ENCODE peak calls at places on chromosomes 3 and 15, in eight cellular contexts. G, U, E, W, X, H, F and B are unnamed samples. For H3K4me1, the result is how much of the 10 kb centered on the place peaks cover.

GRCh38 chr3:58101499-58102370 is 93.5 kb downstream of the FLNB start:
- DNase-seq in G (no peak), U (no peak), E (peak), W (no peak), X (no peak), H (no peak), F (no peak), B (no peak)

GRCh38 chr15:91860498-91860897 is 7.0 kb downstream of the SLCO3A1 start:
- DNase-seq in G (no peak), U (no peak), E (no peak), W (no peak), X (no peak), H (no peak), F (no peak), B (no peak)

GRCh38 chr3:138625707-138626365 is 17.3 kb downstream of the FAIM start:
- DNase-seq in G (peak), U (peak), E (no peak), W (no peak), X (no peak), H (no peak), F (no peak), B (no peak)

GRCh38 chr15:74383695-74384565 is 16.5 kb upstream of the CYP11A1 start:
- DNase-seq in G (peak), U (peak), E (no peak), W (no peak), X (no peak), H (no peak), F (no peak), B (peak)

GRCh38 chr3:139364549-139364948 is 20.7 kb downstream of the MRPS22 start:
- DNase-seq in G (no peak), U (no peak), E (no peak), W (no peak), X (no peak), H (no peak), F (no peak), B (no peak)

GRCh38 chr3:154018100-154018696 is 103.0 kb upstream of the ARHGEF26 start:
- DNase-seq in G (peak), U (peak), E (no peak), W (peak), X (no peak), H (no peak), F (peak), B (peak)

GRCh38 chr3:185365281-185366211 is 2.6 kb downstream of the MAP3K13 start:
- DNase-seq in G (no peak), U (no peak), E (no peak), W (no peak), X (peak), H (no peak), F (peak), B (no peak)

GRCh38 chr3:137978328-137978727 is 31.6 kb upstream of the CLDN18 start:
- DNase-seq in G (no peak), U (no peak), E (no peak), W (no peak), X (no peak), H (no peak), F (no peak), B (no peak)

GRCh38 chr3:185823280-185824044 is 1.4 kb downstream of the IGF2BP2 start:
- DNase-seq in G (peak), U (peak), E (peak), W (no peak), X (peak), H (no peak), F (peak), B (no peak)

GRCh38 chr15:41263891-41264351 is 32.9 kb downstream of the CHP1 start:
- DNase-seq in G (peak), U (peak), E (no peak), W (peak), X (no peak), H (no peak), F (no peak), B (no peak)

GRCh38 chr3:10547413-10547812 is 42.0 kb upstream of the ATP2B2 start:
- DNase-seq in G (no peak), U (no peak), E (no peak), W (no peak), X (no peak), H (no peak), F (no peak), B (no peak)

GRCh38 chr15:66504563-66505429 is at the start of the genes RPL4 and ZWILCH:
- DNase-seq in G (peak), U (peak), E (peak), W (peak), X (peak), H (peak), F (peak), B (peak)

GRCh38 chr3:146889616-146890015 is 284.5 kb upstream of the PLSCR5 start:
- DNase-seq in G (no peak), U (no peak), E (no peak), W (no peak), X (no peak), H (no peak), F (no peak), B (no peak)

GRCh38 chr3:146895026-146895749 is 290.0 kb upstream of the PLSCR5 start:
- DNase-seq in G (peak), U (peak), E (no peak), W (no peak), X (no peak), H (no peak), F (no peak), B (no peak)

GRCh38 chr3:146896711-146897110 is 291.6 kb upstream of the PLSCR5 start:
- DNase-seq in G (no peak), U (no peak), E (no peak), W (no peak), X (no peak), H (no peak), F (no peak), B (no peak)

DNA sequence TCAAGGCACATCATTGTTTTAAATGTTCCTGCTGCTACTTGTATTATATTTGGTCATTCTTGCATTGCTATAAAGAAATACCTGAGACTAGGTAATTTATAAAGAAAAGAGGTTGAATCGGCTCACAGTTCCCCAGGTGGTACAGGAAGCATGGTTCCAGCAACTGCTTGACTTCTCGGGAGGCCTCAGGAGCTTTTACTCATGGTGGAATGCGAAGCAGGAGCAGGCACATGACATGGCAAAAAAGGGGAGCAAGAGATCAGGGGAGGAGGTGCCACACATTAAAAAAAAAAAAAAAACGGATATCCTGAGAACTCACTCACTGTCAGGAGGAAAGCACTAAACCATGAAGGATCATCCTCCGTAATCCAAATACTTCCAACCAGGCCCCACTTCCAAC is 286.9 kb upstream of the PLSCR5 start:
- DNase-seq in G (no peak), U (no peak), E (no peak), W (no peak), X (no peak), H (no peak), F (no peak), B (no peak)
- H3K4me1 ChIP-seq in G (under half), U (under half), E (under half), W (under half), X (under half), H (under half), F (under half), B (under half)

DNA sequence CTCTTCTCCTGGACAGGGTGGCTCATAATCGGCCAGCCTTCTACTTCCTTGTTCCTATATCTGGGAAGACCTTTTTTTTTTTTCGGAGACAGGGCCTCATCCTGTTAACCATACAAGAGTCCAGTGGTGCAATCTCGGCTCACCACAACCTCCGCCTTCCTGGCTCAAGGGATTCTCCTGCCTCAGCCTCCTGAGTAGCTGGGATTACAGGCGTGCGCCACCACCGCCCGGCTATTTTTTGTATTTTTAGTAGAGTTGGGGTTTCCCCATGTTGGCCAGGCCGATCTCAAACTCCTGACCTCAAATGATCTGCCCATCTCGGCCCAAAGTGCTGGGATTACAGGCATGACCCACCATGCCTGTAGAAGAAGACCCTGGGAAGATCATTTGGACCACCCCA is 4.5 kb downstream of the PLEKHO2 start:
- DNase-seq in G (no peak), U (no peak), E (peak), W (no peak), X (no peak), H (no peak), F (no peak), B (no peak)
- H3K27ac ChIP-seq in G (peak), U (no peak), E (peak), W (no peak), X (peak), H (peak), F (no peak), B (no peak)

DNA sequence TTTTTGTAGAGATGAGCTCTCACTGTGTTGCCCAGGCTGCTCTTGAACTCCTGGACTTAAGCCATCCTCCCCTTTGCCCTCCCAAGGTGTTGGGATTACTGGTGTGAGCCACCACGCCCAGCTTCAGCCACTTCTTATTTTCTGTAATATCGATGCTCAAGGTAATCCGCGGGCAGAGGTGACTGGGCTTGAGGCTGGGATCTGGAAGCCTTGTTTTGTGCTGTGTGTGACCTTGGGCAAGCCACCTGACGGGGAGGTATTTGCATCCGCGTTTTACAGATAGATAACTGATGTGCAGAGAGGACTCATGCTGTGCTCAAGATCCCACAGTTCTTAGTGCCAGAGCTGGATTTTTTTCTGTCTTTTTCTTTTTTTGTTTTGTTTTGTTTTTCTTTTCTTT is 27.8 kb upstream of the SEMA4B start:
- DNase-seq in G (no peak), U (no peak), E (no peak), W (no peak), X (no peak), H (no peak), F (peak), B (no peak)
- H3K4me3 ChIP-seq in G (no peak), U (no peak), E (no peak), W (no peak), X (no peak), H (no peak), F (no peak), B (no peak)

DNA sequence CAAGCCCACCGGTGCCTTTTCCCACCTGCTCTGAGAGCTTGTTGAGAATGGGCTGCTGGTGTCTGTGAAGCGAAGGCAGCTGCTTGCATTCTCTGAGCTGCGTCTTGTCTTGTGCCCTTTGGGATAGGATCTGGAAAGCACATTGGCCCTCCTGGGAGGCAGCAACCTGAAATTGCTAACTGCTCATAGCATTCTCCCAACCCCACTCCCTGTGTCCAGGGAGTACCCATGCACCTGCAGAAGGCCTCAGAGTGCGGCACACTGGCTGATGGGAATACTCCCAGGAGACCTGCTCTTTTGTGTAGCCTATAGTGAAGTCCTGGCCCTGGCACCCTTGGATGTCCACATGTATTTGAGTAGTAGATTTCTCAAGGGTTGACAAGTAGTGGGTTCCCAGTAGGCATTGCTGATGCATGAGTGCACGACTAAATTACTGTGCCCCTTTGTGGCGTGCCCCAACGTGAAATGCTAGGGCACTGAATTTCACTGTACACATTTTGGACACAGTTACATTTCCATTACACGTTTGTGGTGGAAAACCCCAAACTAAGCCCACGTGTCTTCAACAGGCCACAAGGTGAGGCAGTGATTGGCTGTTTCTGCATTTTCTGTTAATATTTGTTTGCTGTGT is 3.7 kb downstream of the EPHB1 start:
- DNase-seq in G (no peak), U (no peak), E (no peak), W (no peak), X (peak), H (no peak), F (no peak), B (no peak)
- H3K4me1 ChIP-seq in G (under half), U (under half), E (under half), W (under half), X (under half), H (under half), F (under half), B (under half)